ENCODE peak calls at places on chromosome 22, in seven cellular contexts. H is amniotic stem cell; C is stomach; I is NCI-H774; G is WTC11; M is HFFc6; J is stimulated activated effector memory CD8-positive, alpha-beta T cell treated with anti-CD3 and anti-CD28 coated beads, Interleukin-12 subunit alpha, Interleukin-12 subunit beta, amount 100 ng/mL, for 72 hours. L is an unnamed sample.

GRCh38 chr22:40436460-40437431 is 66.4 kb downstream of the SGSM3 start:
- DNase-seq in C (no peak), M (peak), J (no peak), I (peak), H (no peak), G (no peak), L (peak)

GRCh38 chr22:47457021-47457420 is 694.6 kb downstream of the TBC1D22A start:
- DNase-seq in H (no peak), I (no peak), C (no peak), J (no peak), G (no peak), M (no peak), L (no peak)

GRCh38 chr22:30969532-30970355 is 679 bp downstream of the TUG1 start:
- DNase-seq in G (no peak), H (peak), I (no peak), J (peak), M (peak), C (peak), L (peak)

GRCh38 chr22:36280379-36280778 is 27.4 kb downstream of the APOL1 start:
- DNase-seq in J (no peak), I (no peak), M (no peak), H (no peak), C (no peak), G (no peak), L (no peak)

GRCh38 chr22:41862160-41862529 is 29.2 kb downstream of the SREBF2 start:
- DNase-seq in G (no peak), I (no peak), M (no peak), C (no peak), H (no peak), J (no peak), L (no peak)

GRCh38 chr22:26515938-26516337 is 3.7 kb upstream of the TFIP11 start:
- DNase-seq in H (no peak), J (no peak), M (no peak), I (no peak), C (no peak), G (no peak), L (no peak)

GRCh38 chr22:38313384-38313955 is 3.8 kb downstream of the CSNK1E start:
- DNase-seq in J (no peak), M (peak), C (peak), H (peak), G (no peak), I (no peak), L (peak)

GRCh38 chr22:37352481-37352880 is 70.2 kb downstream of the CYTH4 start:
- DNase-seq in H (no peak), C (no peak), J (no peak), M (no peak), G (no peak), I (no peak), L (no peak)

GRCh38 chr22:40024201-40025061 is 29.7 kb downstream of the FAM83F start:
- DNase-seq in M (peak), I (peak), C (peak), J (peak), G (peak), H (peak), L (peak)

GRCh38 chr22:29314537-29315285 is 786 bp downstream of the RASL10A start:
- DNase-seq in M (no peak), C (no peak), I (no peak), H (no peak), G (no peak), J (no peak), L (no peak)

GRCh38 chr22:45064313-45065268 is 54.8 kb upstream of the PHF21B start:
- DNase-seq in H (peak), I (no peak), M (peak), C (no peak), G (no peak), J (peak), L (peak)

GRCh38 chr22:50010676-50011446 is 1.7 kb downstream of the IL17REL start:
- DNase-seq in M (no peak), G (no peak), I (no peak), J (peak), H (no peak), C (no peak), L (no peak)

GRCh38 chr22:40363059-40363458 is 7.3 kb upstream of the SGSM3 start:
- DNase-seq in J (no peak), H (peak), M (peak), I (no peak), G (no peak), C (no peak), L (no peak)

L was measured in HT1080.